ENCODE peak calls at places on chromosomes 3 and 15, in nine cellular contexts. O is activated CD4-positive, alpha-beta T cell treated with anti-CD3 and anti-CD28 coated beads, Interleukin-2, amount 50 U/mL, for 1 hour; Q is HTR-8/SVneo; V is neural crest cell; J is T follicular helper cell; S is RWPE1; Y is stimulated activated CD4-positive, alpha-beta T cell treated with anti-CD3 and anti-CD28 coated beads, Interleukin-2, amount 100 ng/mL, for 4 hours; K is heart right ventricle; A is PC-9. E is an unnamed sample.

GRCh38 chr15:68318008-68318835 is 40.7 kb downstream of the FEM1B start:
- DNase-seq in O (no peak), Q (no peak), V (no peak), J (no peak), S (no peak), Y (no peak), K (no peak), A (no peak), E (no peak)

GRCh38 chr3:139292192-139292591 is 51.6 kb upstream of the MRPS22 start:
- DNase-seq in O (no peak), Q (no peak), V (no peak), J (no peak), S (no peak), Y (no peak), K (no peak), A (no peak), E (no peak)

GRCh38 chr3:154095832-154096421 is 25.3 kb upstream of the ARHGEF26 start:
- DNase-seq in O (no peak), Q (no peak), V (no peak), J (no peak), S (peak; percentile 20), Y (no peak), K (no peak), A (no peak), E (no peak)

GRCh38 chr15:89051875-89052274 is 36.4 kb upstream of the ABHD2 start:
- DNase-seq in O (no peak), Q (no peak), V (no peak), J (no peak), S (no peak), Y (no peak), K (no peak), A (no peak), E (no peak)

GRCh38 chr3:10645800-10646199 is 140.4 kb upstream of the ATP2B2 start:
- DNase-seq in O (no peak), Q (no peak), V (no peak), J (no peak), S (no peak), Y (no peak), K (no peak), A (no peak), E (no peak)

GRCh38 chr3:56975562-56975961 is 84.9 kb upstream of the SPATA12 start:
- DNase-seq in O (no peak), Q (no peak), V (no peak), J (no peak), S (no peak), Y (no peak), K (no peak), A (no peak), E (no peak)

GRCh38 chr15:101458908-101459578 is 30.5 kb downstream of the PCSK6 start:
- DNase-seq in O (no peak), Q (no peak), V (no peak), J (no peak), S (no peak), Y (no peak), K (no peak), A (no peak), E (no peak)

GRCh38 chr15:60889006-60889405 is 340.1 kb downstream of the RORA start:
- DNase-seq in O (no peak), Q (no peak), V (no peak), J (no peak), S (no peak), Y (no peak), K (no peak), A (no peak), E (no peak)

GRCh38 chr15:95868450-95868849 is 462.1 kb upstream of the NR2F2 start:
- DNase-seq in O (no peak), Q (no peak), V (no peak), J (no peak), S (no peak), Y (no peak), K (no peak), A (no peak), E (no peak)

GRCh38 chr3:117748131-117748530 is 1038.6 kb downstream of the TUSC7 start:
- DNase-seq in O (no peak), Q (no peak), V (no peak), J (no peak), S (no peak), Y (no peak), K (no peak), A (no peak), E (no peak)